ENCODE peak calls at places on chromosomes 1 and 21, in ten cellular contexts. Y is hepatocyte, L is foreskin fibroblast, B is fibroblast of lung, Q is fibroblast of villous mesenchyme, J is AG09309, S is MCF 10A, G is activated B cell treated with CpG ODN at 0.5 μM for 24 hours, M is neural crest cell, V is GM13976. C is an unnamed sample.

GRCh38 chr1:41444796-41445195 is 39.7 kb downstream of the EDN2 start:
- DNase-seq in Y (no peak), L (no peak), B (no peak), Q (no peak), J (no peak), S (no peak), G (no peak), M (no peak), V (no peak), C (no peak)

GRCh38 chr1:114224196-114224907 is 70.7 kb upstream of the SYT6 start:
- DNase-seq in Y (no peak), L (no peak), B (no peak), Q (no peak), J (no peak), S (no peak), G (no peak), M (no peak), V (no peak), C (no peak)

GRCh38 chr1:204059970-204060369 is 12.9 kb upstream of the SOX13 start:
- DNase-seq in Y (no peak), L (no peak), B (no peak), Q (no peak), J (no peak), S (no peak), G (no peak), M (no peak), V (no peak), C (no peak)

GRCh38 chr1:63463248-63463647 is 59.8 kb downstream of the ITGB3BP start:
- DNase-seq in Y (no peak), L (peak), B (no peak), Q (peak), J (no peak), S (peak), G (no peak), M (no peak), V (no peak), C (peak)

GRCh38 chr1:235901461-235901860 is 34.8 kb upstream of the LYST start:
- DNase-seq in Y (no peak), L (peak), B (peak), Q (peak), J (no peak), S (peak), G (no peak), M (no peak), V (no peak), C (peak)

GRCh38 chr1:29746076-29746665 is 509.8 kb downstream of the PTPRU start:
- DNase-seq in Y (no peak), L (no peak), B (no peak), Q (no peak), J (no peak), S (no peak), G (no peak), M (no peak), V (no peak), C (no peak)

GRCh38 chr1:38990401-38990745 is 703 bp upstream of the AKIRIN1 start:
- DNase-seq in Y (peak), L (peak), B (peak), Q (peak), J (no peak), S (no peak), G (no peak), M (no peak), V (no peak), C (peak)

GRCh38 chr1:205676002-205676401 is 4.3 kb downstream of the SLC45A3 start:
- DNase-seq in Y (peak), L (no peak), B (no peak), Q (no peak), J (no peak), S (no peak), G (no peak), M (no peak), V (no peak), C (no peak)

GRCh38 chr1:90114521-90115141 is 119.7 kb downstream of the ZNF326 start:
- DNase-seq in Y (peak), L (peak), B (peak), Q (peak), J (peak), S (peak), G (no peak), M (no peak), V (peak), C (peak)

GRCh38 chr1:243420968-243421675 is 165.3 kb downstream of the SDCCAG8 start:
- DNase-seq in Y (no peak), L (no peak), B (peak), Q (peak), J (no peak), S (no peak), G (no peak), M (no peak), V (no peak), C (peak)

GRCh38 chr1:226979517-226980121 is 39.5 kb downstream of the COQ8A start:
- DNase-seq in Y (no peak), L (no peak), B (no peak), Q (no peak), J (no peak), S (no peak), G (no peak), M (no peak), V (no peak), C (no peak)

GRCh38 chr1:216457356-216457755 is 34.1 kb upstream of the USH2A start:
- DNase-seq in Y (no peak), L (peak), B (peak), Q (no peak), J (no peak), S (no peak), G (no peak), M (no peak), V (no peak), C (peak)

GRCh38 chr1:84379128-84379527 is 19.2 kb upstream of the DNASE2B start:
- DNase-seq in Y (no peak), L (peak), B (peak), Q (peak), J (peak), S (peak), G (no peak), M (no peak), V (no peak), C (peak)

GRCh38 chr1:107683683-107684082 is 281.3 kb downstream of the VAV3 start:
- DNase-seq in Y (no peak), L (no peak), B (no peak), Q (no peak), J (no peak), S (no peak), G (no peak), M (no peak), V (no peak), C (no peak)

GRCh38 chr21:42022906-42023305 is 12.7 kb upstream of the ZBTB21 start:
- DNase-seq in Y (no peak), L (no peak), B (no peak), Q (no peak), J (no peak), S (no peak), G (no peak), M (no peak), V (no peak), C (no peak)

GRCh38 chr1:54485417-54485816 is 62.6 kb upstream of the ACOT11 start:
- DNase-seq in Y (peak), L (no peak), B (no peak), Q (peak), J (no peak), S (peak), G (no peak), M (no peak), V (no peak), C (no peak)

GRCh38 chr1:90781429-90782020 is 64.4 kb upstream of the BARHL2 start:
- DNase-seq in Y (no peak), L (no peak), B (no peak), Q (no peak), J (no peak), S (no peak), G (no peak), M (no peak), V (no peak), C (no peak)

GRCh38 chr21:39153373-39153772 is 29.9 kb downstream of the PSMG1 start:
- DNase-seq in Y (no peak), L (no peak), B (no peak), Q (peak), J (no peak), S (peak), G (no peak), M (no peak), V (no peak), C (peak)

GRCh38 chr1:84611796-84612195 is 37.6 kb upstream of the CTBS start:
- DNase-seq in Y (no peak), L (peak), B (peak), Q (peak), J (no peak), S (no peak), G (no peak), M (no peak), V (no peak), C (peak)

GRCh38 chr1:168084396-168085231 is 52.1 kb downstream of the GPR161 start:
- DNase-seq in Y (peak), L (no peak), B (peak), Q (peak), J (no peak), S (peak), G (peak), M (peak), V (peak), C (peak)

GRCh38 chr1:155777541-155777940 is 79.5 kb downstream of the GON4L start:
- DNase-seq in Y (no peak), L (no peak), B (no peak), Q (no peak), J (no peak), S (no peak), G (no peak), M (no peak), V (no peak), C (no peak)

GRCh38 chr21:37072239-37072987 is 458 bp downstream of the PIGP start:
- DNase-seq in Y (peak), L (peak), B (peak), Q (no peak), J (peak), S (peak), G (no peak), M (no peak), V (peak), C (peak)

GRCh38 chr1:43881415-43881814 is 52.2 kb upstream of the ARTN start:
- DNase-seq in Y (peak), L (peak), B (no peak), Q (no peak), J (no peak), S (no peak), G (no peak), M (no peak), V (no peak), C (peak)
- TF ChIP-seq CTCF in Y (no peak), L (no peak), B (no peak), Q (no peak), J (no peak), S (no peak), G (no peak), M (no peak), V (no peak), C (peak)

GRCh38 chr1:115332813-115333608 is 5.0 kb downstream of the NGF start:
- DNase-seq in Y (no peak), L (peak), B (peak), Q (peak), J (peak), S (peak), G (no peak), M (no peak), V (no peak), C (peak)
- TF ChIP-seq CTCF in Y (no peak), L (no peak), B (no peak), Q (no peak), J (no peak), S (no peak), G (no peak), M (no peak), V (no peak), C (no peak)

DNA sequence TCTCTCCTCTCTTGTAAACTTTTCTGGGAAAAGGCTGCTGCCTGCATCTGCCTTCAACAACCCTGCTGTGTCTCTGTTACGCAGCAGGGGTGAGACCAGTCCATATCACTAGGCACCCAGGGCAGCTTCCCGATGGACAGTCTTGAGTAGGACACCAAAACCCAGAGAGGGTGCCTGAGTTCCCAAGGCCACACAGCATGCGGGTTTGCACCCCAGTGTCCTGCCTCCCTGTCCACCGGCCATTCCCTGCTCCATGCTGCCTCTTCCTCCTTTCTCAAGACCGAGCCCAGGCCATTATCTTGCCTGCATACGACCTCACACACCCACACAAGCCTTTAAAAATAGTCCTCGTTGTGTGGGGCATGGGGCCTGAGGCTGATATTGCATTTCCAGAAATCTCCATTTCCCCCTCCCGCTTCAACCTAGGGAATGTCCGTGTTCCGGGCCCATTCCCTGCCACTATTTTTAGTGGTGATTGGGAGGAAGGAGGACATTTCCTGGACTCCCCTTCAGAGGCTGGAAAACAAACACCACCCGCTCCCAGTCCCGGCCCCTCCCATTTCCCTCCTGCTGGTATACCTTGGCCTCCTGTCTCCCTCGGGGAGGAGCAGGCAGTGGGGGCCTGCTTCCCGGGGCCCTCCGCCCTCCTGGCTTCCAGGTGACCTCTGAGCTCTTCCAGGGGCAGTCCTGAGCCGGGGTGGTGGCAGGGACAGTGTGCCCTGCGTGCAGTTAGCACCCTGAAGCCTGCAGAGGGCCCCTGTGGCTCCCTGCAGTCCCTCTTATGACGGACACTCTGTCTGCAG is 132.4 kb upstream of the TMEM51 start:
- DNase-seq in Y (peak), L (no peak), B (no peak), Q (no peak), J (no peak), S (no peak), G (no peak), M (no peak), V (no peak), C (no peak)
- TF ChIP-seq CTCF in Y (no peak), L (no peak), B (no peak), Q (no peak), J (no peak), S (no peak), G (no peak), M (no peak), V (no peak), C (no peak)

GRCh38 chr1:195886000-195886399 is 722.2 kb downstream of the KCNT2 start:
- DNase-seq in Y (no peak), L (no peak), B (no peak), Q (no peak), J (no peak), S (no peak), G (no peak), M (no peak), V (no peak), C (no peak)
- TF ChIP-seq CTCF in Y (no peak), L (no peak), B (no peak), Q (no peak), J (no peak), S (no peak), G (no peak), M (peak), V (no peak), C (peak)

GRCh38 chr1:44806025-44806703 is 987 bp downstream of the DYNLT4 start:
- DNase-seq in Y (peak), L (no peak), B (no peak), Q (no peak), J (no peak), S (no peak), G (no peak), M (no peak), V (no peak), C (no peak)

GRCh38 chr1:44806704-44807363 is at the start of gene DYNLT4:
- DNase-seq in Y (no peak), L (no peak), B (no peak), Q (no peak), J (no peak), S (no peak), G (peak), M (no peak), V (no peak), C (no peak)

GRCh38 chr1:44807364-44808062 is 362 bp upstream of the DYNLT4 start:
- DNase-seq in Y (peak), L (peak), B (peak), Q (peak), J (peak), S (peak), G (peak), M (peak), V (peak), C (peak)

GRCh38 chr1:44803312-44804095 is 3.3 kb downstream of the PLK3 start:
- DNase-seq in Y (no peak), L (no peak), B (no peak), Q (no peak), J (no peak), S (no peak), G (no peak), M (no peak), V (no peak), C (no peak)

GRCh38 chr1:44805311-44806024 is 1.7 kb downstream of the DYNLT4 start:
- DNase-seq in Y (peak), L (no peak), B (no peak), Q (no peak), J (no peak), S (no peak), G (no peak), M (no peak), V (no peak), C (no peak)
- TF ChIP-seq CTCF in Y (no peak), L (peak), B (no peak), Q (no peak), J (no peak), S (no peak), G (no peak), M (no peak), V (no peak), C (peak)